ENCODE peak calls at places on chromosomes 3 and 15, in seven cellular contexts. C is Peyer's patch, X is body of pancreas, F is tibial nerve, D is breast epithelium, A is A549, I is heart left ventricle. J is an unnamed sample.

GRCh38 chr15:29854413-29854812 is 32.1 kb upstream of the TJP1 start:
- DNase-seq in C (no peak), X (no peak), F (no peak), D (no peak), A (no peak), I (no peak), J (no peak)

GRCh38 chr3:189324538-189325138 is 152.9 kb downstream of the TPRG1 start:
- DNase-seq in C (peak), X (peak), F (no peak), D (no peak), A (peak), I (no peak), J (no peak)

GRCh38 chr3:21718943-21719591 is 31.9 kb downstream of the ZNF385D start:
- DNase-seq in C (no peak), X (no peak), F (no peak), D (no peak), A (no peak), I (no peak), J (no peak)

GRCh38 chr3:128443771-128444170 is 22.9 kb downstream of the DNAJB8 start:
- DNase-seq in C (no peak), X (no peak), F (no peak), D (no peak), A (no peak), I (no peak), J (no peak)

GRCh38 chr3:89571707-89572106 is 464.3 kb downstream of the EPHA3 start:
- DNase-seq in C (no peak), X (no peak), F (no peak), D (no peak), A (no peak), I (peak), J (no peak)

GRCh38 chr15:55791576-55792400 is 48.8 kb upstream of the PRTG start:
- DNase-seq in C (no peak), X (no peak), F (no peak), D (no peak), A (no peak), I (no peak), J (no peak)

GRCh38 chr3:98049271-98049670 is 14.2 kb upstream of the GABRR3 start:
- DNase-seq in C (no peak), X (no peak), F (no peak), D (no peak), A (no peak), I (no peak), J (no peak)

GRCh38 chr3:184337315-184337714 is at the start of gene FAM131A:
- DNase-seq in C (no peak), X (no peak), F (no peak), D (no peak), A (no peak), I (peak), J (no peak)

GRCh38 chr15:77021088-77021481 is 26.2 kb downstream of the PSTPIP1 start:
- DNase-seq in C (no peak), X (no peak), F (no peak), D (no peak), A (no peak), I (no peak), J (no peak)

GRCh38 chr3:69738291-69738690 is 973 bp upstream of the MITF start:
- DNase-seq in C (no peak), X (no peak), F (no peak), D (no peak), A (no peak), I (no peak), J (peak)

GRCh38 chr15:101433396-101433795 is 56.1 kb downstream of the PCSK6 start:
- DNase-seq in C (no peak), X (no peak), F (no peak), D (no peak), A (no peak), I (no peak), J (no peak)

GRCh38 chr15:71549100-71549499 is 261.3 kb upstream of the NR2E3 start:
- DNase-seq in C (no peak), X (no peak), F (no peak), D (no peak), A (no peak), I (no peak), J (no peak)

GRCh38 chr15:95826831-95827230 is 503.7 kb upstream of the NR2F2 start:
- DNase-seq in C (no peak), X (no peak), F (no peak), D (no peak), A (no peak), I (no peak), J (no peak)

GRCh38 chr15:43095243-43095642 is 10.6 kb downstream of the UBR1 start:
- DNase-seq in C (no peak), X (no peak), F (no peak), D (no peak), A (no peak), I (no peak), J (peak)

GRCh38 chr3:61562042-61562809 is 855 bp downstream of the PTPRG start:
- DNase-seq in C (peak), X (peak), F (no peak), D (no peak), A (peak), I (peak), J (no peak)

GRCh38 chr3:61562810-61563613 is 1.6 kb downstream of the PTPRG start:
- DNase-seq in C (peak), X (peak), F (peak), D (no peak), A (peak), I (peak), J (no peak)

GRCh38 chr3:61561374-61562041 is at the start of gene PTPRG:
- DNase-seq in C (peak), X (peak), F (peak), D (peak), A (peak), I (peak), J (peak)

GRCh38 chr3:61559108-61559731 is 2.2 kb upstream of the PTPRG start:
- DNase-seq in C (no peak), X (no peak), F (no peak), D (no peak), A (no peak), I (no peak), J (no peak)

DNA sequence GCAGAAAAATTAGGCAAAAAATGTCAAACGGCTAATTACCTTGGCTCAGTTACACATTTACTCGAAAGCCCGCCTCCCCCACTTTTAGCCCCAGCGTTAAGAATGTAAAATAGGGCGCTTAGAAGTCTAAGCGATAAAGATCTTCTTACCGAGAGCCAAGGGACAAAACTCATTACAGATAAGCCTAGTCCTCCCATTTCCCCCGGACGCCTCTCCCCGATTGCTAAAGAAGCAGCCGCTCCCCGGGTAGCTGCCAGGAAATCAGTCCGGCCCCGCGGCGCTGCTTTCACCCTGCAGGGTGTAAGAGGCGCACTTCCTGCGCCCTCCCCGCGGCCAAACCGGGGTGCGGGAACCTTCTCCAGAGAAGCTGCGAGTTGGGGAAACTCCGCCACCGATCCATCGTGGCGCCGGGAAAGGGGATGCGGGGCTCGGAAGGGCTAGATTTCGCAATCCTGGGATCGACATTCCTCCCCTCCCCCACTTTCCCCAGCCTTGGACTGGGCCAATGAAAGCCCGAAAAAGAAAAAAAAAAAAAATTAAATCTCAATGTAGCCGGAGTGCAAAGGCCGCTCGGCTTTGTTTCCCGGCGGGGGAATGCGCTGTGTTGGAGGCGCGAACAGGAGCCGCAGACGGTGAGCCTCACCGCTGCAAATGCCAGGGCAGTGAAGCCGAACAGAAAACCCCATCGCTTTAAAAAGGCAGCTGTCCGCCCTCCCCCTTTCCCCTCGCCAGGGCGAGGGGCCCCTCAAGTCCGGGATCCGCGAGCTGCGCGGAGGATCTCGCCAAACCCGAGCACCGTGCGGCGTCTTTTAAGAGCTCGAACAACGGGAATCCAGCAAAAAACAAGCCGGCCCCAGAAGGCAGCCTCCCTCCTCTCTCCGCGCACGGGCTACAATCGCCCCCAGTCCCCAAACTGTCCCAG is 658 bp upstream of the PTPRG start:
- DNase-seq in C (peak), X (peak), F (peak), D (peak), A (peak), I (peak), J (no peak)
- TF ChIP-seq POLR2A in C (peak), X (peak), F (peak), D (no peak), A (no peak), I (no peak), J (no peak)

DNA sequence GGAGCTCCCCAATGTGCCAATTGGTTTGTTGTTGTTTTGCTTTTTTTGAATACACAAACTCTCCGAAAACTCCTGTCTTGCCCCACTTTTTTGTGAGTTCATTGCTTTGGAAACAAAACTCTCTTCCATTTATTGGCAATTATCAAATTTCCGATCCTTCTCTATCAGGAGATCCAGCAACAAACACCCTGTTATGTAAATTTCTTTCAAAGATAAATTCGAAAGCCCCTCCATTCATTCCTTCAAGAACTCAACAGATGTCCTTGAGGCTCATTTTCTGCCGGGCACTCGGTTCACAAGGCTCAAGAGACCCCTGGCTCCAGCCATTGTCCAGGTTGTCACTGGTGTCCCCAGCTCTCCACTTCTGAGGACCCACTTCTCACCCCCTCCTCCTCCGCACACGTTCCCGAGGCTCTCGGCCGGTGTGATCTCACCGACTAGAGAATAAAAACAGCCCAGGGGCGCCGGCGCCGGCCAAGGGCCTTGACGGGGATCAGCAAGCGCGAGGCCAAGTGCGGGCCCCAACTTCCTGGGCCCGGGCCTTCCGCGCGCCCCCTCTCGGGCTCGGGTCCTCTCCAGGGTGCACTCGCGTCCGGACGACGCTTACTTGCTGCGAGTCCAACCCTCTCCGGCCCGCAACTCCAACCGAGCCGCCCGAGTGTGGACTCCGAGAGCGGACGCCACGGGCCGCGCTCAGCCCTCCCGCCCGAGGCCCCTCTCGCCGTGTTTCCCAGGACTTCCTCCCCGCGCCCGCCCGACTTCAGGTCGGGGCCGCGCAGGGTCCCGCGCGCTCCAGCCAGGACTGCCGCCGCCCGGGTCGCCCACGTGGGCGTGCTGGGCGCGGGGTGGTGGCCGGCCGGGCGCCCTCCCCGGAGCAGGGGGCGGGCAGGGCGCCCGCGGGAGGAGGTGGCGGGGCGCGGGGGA is 533 bp upstream of the SMAD3 start:
- DNase-seq in C (peak), X (peak), F (peak), D (peak), A (no peak), I (no peak), J (no peak)
- TF ChIP-seq POLR2A in C (no peak), X (peak), F (no peak), D (no peak), A (no peak), I (no peak), J (no peak)

DNA sequence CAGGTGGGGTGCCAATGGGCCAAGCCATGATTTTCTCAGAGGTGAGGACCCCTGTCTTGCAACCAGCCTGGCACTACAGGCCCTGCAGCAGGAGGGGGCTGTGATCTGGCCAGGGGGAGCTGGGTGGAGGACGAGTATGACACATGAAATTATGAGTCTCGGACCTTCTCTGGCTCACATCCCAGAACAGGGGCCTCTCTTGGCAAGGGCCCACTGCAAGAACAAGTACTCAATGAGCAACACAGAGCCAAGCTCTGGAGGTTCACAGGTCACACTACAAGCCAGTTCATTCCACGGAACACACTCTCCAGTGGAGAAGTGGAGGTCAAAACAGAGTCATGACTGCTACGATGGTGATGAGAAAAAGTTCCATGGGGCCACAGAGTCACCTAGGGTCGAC is 28.3 kb downstream of the CCDC32 start:
- DNase-seq in C (no peak), X (no peak), F (no peak), D (no peak), A (no peak), I (no peak), J (peak)
- TF ChIP-seq POLR2A in C (no peak), X (no peak), F (no peak), D (no peak), A (no peak), I (no peak), J (no peak)

GRCh38 chr15:81023483-81024264 is 23.0 kb downstream of the TLNRD1 start:
- DNase-seq in C (no peak), X (peak), F (peak), D (no peak), A (no peak), I (peak), J (no peak)
- TF ChIP-seq POLR2A in C (no peak), X (no peak), F (no peak), D (no peak), A (no peak), I (no peak), J (no peak)

GRCh38 chr15:85750807-85751730 is 43.7 kb downstream of the KLHL25 start:
- DNase-seq in C (peak), X (no peak), F (peak), D (peak), A (no peak), I (no peak), J (no peak)
- TF ChIP-seq POLR2A in C (no peak), X (no peak), F (no peak), D (no peak), A (no peak), I (no peak), J (no peak)

GRCh38 chr3:16332904-16333426 is 68.0 kb downstream of the OXNAD1 start:
- DNase-seq in C (no peak), X (no peak), F (no peak), D (no peak), A (no peak), I (no peak), J (no peak)
- TF ChIP-seq POLR2A in C (no peak), X (no peak), F (no peak), D (no peak), A (no peak), I (no peak), J (no peak)

GRCh38 chr3:43343185-43343584 is 56.8 kb downstream of the SNRK start:
- DNase-seq in C (no peak), X (no peak), F (no peak), D (no peak), A (no peak), I (no peak), J (no peak)
- TF ChIP-seq POLR2A in C (no peak), X (no peak), F (no peak), D (no peak), A (no peak), I (no peak), J (no peak)

DNA sequence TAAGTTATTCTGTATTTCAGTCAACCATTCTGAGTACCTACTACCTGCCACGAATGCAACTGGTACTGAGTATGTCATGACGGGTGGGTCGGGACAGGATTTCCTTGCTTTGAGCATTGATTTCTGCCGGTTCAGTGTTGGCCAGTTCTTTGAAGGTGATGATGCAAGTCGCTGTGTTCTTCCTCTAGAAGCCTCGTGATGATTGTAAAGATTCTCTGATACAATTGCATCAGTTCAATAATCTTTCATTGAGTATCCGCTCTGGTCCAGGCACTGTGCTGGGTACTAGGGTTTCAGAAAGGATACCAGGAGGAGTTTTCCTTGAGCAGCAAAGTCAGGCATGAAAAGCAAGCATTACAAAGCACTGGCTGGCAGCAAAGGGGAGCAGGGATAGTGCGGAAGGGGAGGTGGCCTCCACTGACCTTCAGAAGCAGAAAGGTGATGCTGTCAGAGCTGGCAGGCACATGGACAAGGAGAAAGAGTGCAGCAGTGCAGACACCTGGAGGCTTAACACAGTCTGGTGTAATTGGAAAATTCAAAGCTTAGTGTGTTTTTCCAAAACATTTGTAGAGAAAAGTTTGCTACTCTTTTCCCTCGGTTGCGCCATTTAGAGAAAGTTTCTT is 100.1 kb downstream of the RPL39L start:
- DNase-seq in C (no peak), X (no peak), F (no peak), D (no peak), A (no peak), I (no peak), J (no peak)
- TF ChIP-seq POLR2A in C (no peak), X (no peak), F (no peak), D (no peak), A (no peak), I (no peak), J (no peak)

GRCh38 chr15:90954712-90955671 is at the start of gene RCCD1:
- DNase-seq in C (peak), X (peak), F (peak), D (peak), A (peak), I (peak), J (peak)

GRCh38 chr15:90957105-90957790 is 2.6 kb downstream of the RCCD1 start:
- DNase-seq in C (peak), X (peak), F (no peak), D (peak), A (no peak), I (no peak), J (no peak)

GRCh38 chr15:90957791-90958190 is 3.1 kb downstream of the RCCD1 start:
- DNase-seq in C (no peak), X (no peak), F (no peak), D (no peak), A (no peak), I (no peak), J (no peak)

GRCh38 chr15:90955911-90956310 is 1.2 kb downstream of the RCCD1 start:
- DNase-seq in C (no peak), X (peak), F (no peak), D (no peak), A (no peak), I (no peak), J (peak)

GRCh38 chr15:90956551-90957104 is 1.9 kb downstream of the RCCD1 start:
- DNase-seq in C (peak), X (peak), F (peak), D (peak), A (peak), I (peak), J (peak)
- TF ChIP-seq POLR2A in C (no peak), X (peak), F (no peak), D (no peak), A (no peak), I (no peak), J (no peak)